ENCODE peak calls at places on chromosomes 2 and 18, in five cellular contexts. U is H9; Z is sigmoid colon; H is right cardiac atrium; I is CD8-positive, alpha-beta T cell. W is an unnamed sample. For H3K9me3, the result is how much of the 10 kb centered on the place peaks cover.

GRCh38 chr2:203869610-203870042 is 2.1 kb downstream of the CTLA4 start:
- DNase-seq in Z (no peak), U (no peak), H (no peak), I (peak), W (no peak)

GRCh38 chr2:43524180-43524965 is 71.5 kb downstream of the THADA start:
- DNase-seq in Z (peak), U (no peak), I (no peak), H (no peak), W (no peak)

GRCh38 chr2:96353606-96354095 is 18.1 kb downstream of the NCAPH start:
- DNase-seq in I (no peak), Z (no peak), H (no peak), U (no peak), W (no peak)

GRCh38 chr18:37537868-37538525 is 27.6 kb downstream of the CELF4 start:
- DNase-seq in I (no peak), U (peak), H (peak), Z (peak), W (no peak)

GRCh38 chr2:69026026-69026425 is 13.0 kb downstream of the ANTXR1 start:
- DNase-seq in H (no peak), U (peak), I (no peak), Z (no peak), W (no peak)

GRCh38 chr2:127596311-127597045 is 49.5 kb upstream of the GPR17 start:
- DNase-seq in H (no peak), U (no peak), Z (peak), I (no peak), W (no peak)

GRCh38 chr2:61727746-61728145 is 126.1 kb downstream of the FAM161A start:
- DNase-seq in Z (no peak), I (no peak), U (no peak), H (no peak), W (no peak)

GRCh38 chr2:40281021-40281940 is 170.6 kb downstream of the SLC8A1 start:
- DNase-seq in H (no peak), Z (peak), I (no peak), U (no peak), W (no peak)

GRCh38 chr2:99662761-99663341 is 173.0 kb upstream of the REV1 start:
- DNase-seq in I (no peak), H (peak), U (no peak), Z (no peak), W (no peak)

GRCh38 chr2:223046470-223047053 is 5.4 kb upstream of the KCNE4 start:
- DNase-seq in Z (no peak), I (no peak), U (no peak), H (no peak), W (no peak)

GRCh38 chr2:1858733-1859132 is 114.4 kb upstream of the PXDN start:
- DNase-seq in H (no peak), U (no peak), Z (no peak), I (no peak), W (no peak)

GRCh38 chr2:69660084-69660483 is 16.5 kb upstream of the AAK1 start:
- DNase-seq in I (no peak), U (no peak), H (no peak), Z (no peak), W (no peak)

GRCh38 chr2:105373344-105373781 is 25.5 kb downstream of the FHL2 start:
- DNase-seq in I (no peak), H (peak), U (no peak), Z (peak), W (no peak)

GRCh38 chr18:55997156-55997561 is 409.2 kb upstream of the TCF4 start:
- DNase-seq in U (no peak), Z (no peak), I (no peak), H (no peak), W (no peak)

GRCh38 chr2:160790738-160791137 is 297.1 kb upstream of the RBMS1 start:
- DNase-seq in Z (no peak), I (no peak), U (no peak), H (no peak), W (no peak)

GRCh38 chr2:186181625-186182024 is 304.4 kb upstream of the ZC3H15 start:
- DNase-seq in H (no peak), Z (no peak), I (no peak), U (no peak), W (no peak)

GRCh38 chr18:55856191-55856590 is 268.2 kb upstream of the TCF4 start:
- DNase-seq in I (no peak), U (peak), H (no peak), Z (no peak), W (peak)

GRCh38 chr2:135530313-135531230 is at the start of gene ZRANB3:
- DNase-seq in I (peak), H (peak), Z (peak), U (peak), W (peak)

GRCh38 chr2:207394203-207394741 is 135.5 kb upstream of the CREB1 start:
- DNase-seq in U (no peak), I (no peak), Z (no peak), H (no peak), W (no peak)

GRCh38 chr2:219638217-219638947 is 11.0 kb downstream of the SLC4A3 start:
- DNase-seq in Z (peak), U (peak), I (no peak), H (peak), W (no peak)

GRCh38 chr2:129717560-129718128 is 261.8 kb upstream of the RAB6C start:
- DNase-seq in I (no peak), Z (no peak), U (no peak), H (no peak), W (no peak)

GRCh38 chr18:8848541-8848940 is 143.2 kb downstream of the MTCL1 start:
- DNase-seq in H (no peak), Z (no peak), U (no peak), I (no peak), W (no peak)

GRCh38 chr2:64645014-64645418 is 8.7 kb downstream of the SERTAD2 start:
- DNase-seq in H (peak), U (peak), Z (peak), I (no peak), W (no peak)

GRCh38 chr2:40488927-40489677 is 37.2 kb upstream of the SLC8A1 start:
- DNase-seq in U (no peak), I (no peak), H (no peak), Z (peak), W (no peak)

GRCh38 chr18:34357944-34358580 is 133.3 kb upstream of the NOL4 start:
- DNase-seq in H (no peak), I (no peak), U (no peak), Z (no peak), W (no peak)

GRCh38 chr2:120693121-120693520 is 42.5 kb upstream of the GLI2 start:
- DNase-seq in Z (no peak), U (no peak), H (no peak), I (no peak), W (no peak)

GRCh38 chr2:53104263-53104662 is 663.3 kb upstream of the CHAC2 start:
- DNase-seq in Z (no peak), H (no peak), U (no peak), I (no peak), W (no peak)

GRCh38 chr2:46294185-46294836 is 2.9 kb upstream of the EPAS1 start:
- DNase-seq in H (peak), U (peak), Z (no peak), I (no peak), W (no peak)

GRCh38 chr18:48946329-48946835 is 4.4 kb downstream of the SMAD7 start:
- DNase-seq in I (no peak), Z (no peak), H (peak), U (no peak), W (no peak)

GRCh38 chr18:67677489-67677888 is 161.0 kb upstream of the DSEL start:
- DNase-seq in H (no peak), U (no peak), Z (no peak), I (no peak), W (no peak)

DNA sequence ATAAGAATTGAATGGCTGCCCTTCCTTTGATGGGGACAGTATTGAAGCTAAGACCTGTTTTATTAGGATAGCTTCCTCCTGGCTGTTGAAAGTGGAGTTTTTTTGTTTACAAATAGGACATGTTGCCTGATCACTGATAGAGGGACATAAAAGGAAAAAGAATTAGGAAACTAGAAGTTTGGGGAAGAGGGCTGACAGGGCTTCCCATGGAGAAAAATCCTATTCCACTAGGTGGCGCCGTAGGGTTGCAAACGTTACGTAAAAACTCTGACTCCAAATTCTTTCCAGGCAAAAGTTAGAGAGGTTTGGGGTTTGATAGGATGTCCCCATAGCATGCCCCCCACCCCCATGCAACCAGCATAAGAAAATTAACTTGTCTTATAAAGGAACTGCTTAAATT is 11.1 kb upstream of the RBFA start:
- DNase-seq in U (no peak), I (no peak), H (no peak), Z (no peak), W (no peak)
- H3K9me3 ChIP-seq in U (half or more), I (half or more), H (under half), Z (half or more), W (under half)

GRCh38 chr18:75350857-75351256 is 76.6 kb downstream of the SMIM21 start:
- DNase-seq in U (no peak), I (no peak), H (no peak), Z (no peak), W (no peak)
- H3K9me3 ChIP-seq in U (under half), I (under half), H (under half), Z (under half), W (under half)

DNA sequence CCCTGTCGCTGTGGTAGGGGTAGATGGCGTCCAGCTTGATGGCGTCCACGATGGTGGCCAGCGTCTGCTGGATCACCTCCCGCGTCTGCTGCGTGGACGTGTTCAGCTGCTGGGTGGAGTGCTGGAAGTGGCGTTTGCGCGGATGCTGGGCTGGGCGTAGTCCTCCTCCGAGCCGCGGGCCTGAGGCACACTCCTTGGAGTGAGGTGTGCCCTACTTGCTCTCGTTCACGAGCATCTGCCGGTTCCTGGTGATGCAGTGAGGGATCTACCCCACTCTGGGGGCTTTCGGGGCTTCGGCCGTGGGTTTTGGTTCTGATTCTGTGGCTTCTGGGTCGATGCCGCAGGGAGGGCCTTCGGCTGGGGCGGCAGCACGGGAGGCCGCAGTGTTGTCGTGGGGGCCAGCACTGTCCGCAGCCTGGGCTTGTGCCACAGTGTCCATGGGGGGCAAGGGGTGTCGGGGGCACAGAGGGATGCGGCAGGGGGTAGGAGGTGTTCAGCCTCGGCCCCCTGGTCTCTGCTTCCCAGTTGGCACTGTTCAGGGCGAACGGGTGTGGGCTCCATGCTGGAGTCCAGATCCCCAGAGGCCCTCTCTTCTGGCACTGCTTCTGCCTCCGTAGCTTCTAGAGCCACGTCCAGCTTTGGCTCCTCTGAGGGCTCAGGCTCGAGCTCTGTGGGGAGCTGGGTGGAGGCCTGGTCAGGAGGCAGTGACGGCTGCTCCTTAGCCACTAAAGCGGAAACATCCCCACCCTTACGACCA is 890.6 kb upstream of the LRRTM1 start:
- DNase-seq in I (no peak), H (no peak), U (no peak), Z (no peak), W (peak)
- H3K9me3 ChIP-seq in I (under half), H (under half), U (under half), Z (under half), W (under half)

DNA sequence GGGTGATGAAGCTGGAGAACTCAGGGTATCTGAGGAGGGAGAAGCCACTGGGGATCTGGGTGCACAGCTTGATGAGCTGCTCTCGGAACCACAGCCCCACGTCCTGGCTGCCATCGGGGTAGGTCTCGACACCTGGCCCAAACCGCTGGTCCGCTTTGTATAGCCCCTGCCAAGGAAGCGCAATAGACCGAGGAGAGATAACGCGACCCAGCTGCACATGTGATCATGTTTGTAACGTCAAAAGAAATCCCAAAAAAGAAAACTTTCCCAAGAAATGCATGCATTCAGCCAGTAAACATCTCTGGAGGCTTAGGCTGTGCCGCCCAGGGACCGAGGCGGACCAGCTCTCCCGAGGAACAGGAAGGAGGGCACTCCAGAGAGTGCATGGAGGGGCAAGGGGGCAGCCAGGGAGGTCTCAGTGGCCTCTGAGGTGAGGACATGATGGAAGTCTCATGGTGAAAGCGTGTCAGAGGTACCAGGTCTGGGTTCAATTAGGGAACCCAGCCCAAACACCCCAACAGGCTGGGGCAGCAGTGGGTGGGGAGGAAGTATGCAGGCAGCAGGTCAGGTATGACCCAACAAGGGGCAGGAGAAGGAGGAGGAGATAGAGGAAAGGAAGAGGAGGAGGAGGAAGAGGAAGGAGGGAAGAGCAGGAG is 28.3 kb downstream of the ANKMY1 start:
- DNase-seq in H (no peak), Z (no peak), U (no peak), I (no peak), W (no peak)
- H3K9me3 ChIP-seq in H (under half), Z (under half), U (under half), I (under half), W (under half)

W was measured in RWPE2.